ENCODE peak calls at places on chromosomes 7 and 10, in ten cellular contexts. V is Right ventricle myocardium superior; Q is stimulated activated CD4-positive, alpha-beta T cell treated with anti-CD3 and anti-CD28 coated beads, Interleukin-1b, Interleukin-23, amount 100 ng/mL, for 4 hours; H is ureter; L is dorsolateral prefrontal cortex; F is GM06990; A is MV-4-11; K is M059J; X is HTR-8/SVneo; N is GM19239. O is an unnamed sample.

GRCh38 chr10:100993986-100994708 is 5.5 kb upstream of the LZTS2 start:
- DNase-seq in V (no peak), Q (no peak), H (no peak), L (no peak), F (no peak), A (no peak), K (peak), X (no peak), N (no peak), O (peak)

GRCh38 chr10:16867556-16867955 is 50.3 kb upstream of the RSU1 start:
- DNase-seq in V (no peak), Q (no peak), H (no peak), L (no peak), F (no peak), A (no peak), K (peak), X (peak), N (no peak), O (peak)

GRCh38 chr7:130365511-130366441 is 14.5 kb upstream of the CPA1 start:
- DNase-seq in V (no peak), Q (no peak), H (no peak), L (no peak), F (peak), A (no peak), K (peak), X (peak), N (peak), O (peak)

GRCh38 chr7:79622781-79623180 is 169.3 kb upstream of the MAGI2 start:
- DNase-seq in V (no peak), Q (no peak), H (no peak), L (no peak), F (no peak), A (no peak), K (peak), X (no peak), N (no peak), O (peak)

GRCh38 chr10:126738001-126738400 is 67.5 kb upstream of the C10orf90 start:
- DNase-seq in V (no peak), Q (no peak), H (no peak), L (no peak), F (no peak), A (no peak), K (peak), X (no peak), N (no peak), O (no peak)

GRCh38 chr10:124719213-124719851 is 24.8 kb downstream of the FAM53B start:
- DNase-seq in V (peak), Q (peak), H (peak), L (peak), F (peak), A (peak), K (peak), X (no peak), N (no peak), O (peak)

GRCh38 chr10:517872-518475 is 171.5 kb downstream of the DIP2C start:
- DNase-seq in V (no peak), Q (no peak), H (no peak), L (no peak), F (no peak), A (no peak), K (no peak), X (no peak), N (no peak), O (no peak)

GRCh38 chr10:114544045-114544659 is 113.9 kb downstream of the ABLIM1 start:
- DNase-seq in V (no peak), Q (peak), H (peak), L (no peak), F (peak), A (peak), K (peak), X (no peak), N (peak), O (no peak)

GRCh38 chr10:7593068-7593467 is 73.7 kb downstream of the ITIH5 start:
- DNase-seq in V (peak), Q (no peak), H (peak), L (no peak), F (no peak), A (no peak), K (no peak), X (no peak), N (no peak), O (no peak)

GRCh38 chr10:28997736-28998135 is 291.1 kb upstream of the LYZL1 start:
- DNase-seq in V (no peak), Q (no peak), H (no peak), L (no peak), F (no peak), A (no peak), K (no peak), X (no peak), N (no peak), O (no peak)

GRCh38 chr10:114334301-114334700 is 70.0 kb downstream of the AFAP1L2 start:
- DNase-seq in V (no peak), Q (no peak), H (no peak), L (no peak), F (no peak), A (peak), K (peak), X (no peak), N (no peak), O (no peak)

GRCh38 chr10:119734396-119735332 is 8.8 kb downstream of the INPP5F start:
- DNase-seq in V (no peak), Q (no peak), H (no peak), L (no peak), F (no peak), A (no peak), K (peak), X (no peak), N (no peak), O (peak)

GRCh38 chr7:89914673-89915072 is 239.6 kb upstream of the STEAP1 start:
- DNase-seq in V (no peak), Q (no peak), H (no peak), L (no peak), F (no peak), A (no peak), K (no peak), X (no peak), N (no peak), O (no peak)

GRCh38 chr7:28536259-28536658 is 123.9 kb downstream of the CREB5 start:
- DNase-seq in V (no peak), Q (no peak), H (no peak), L (no peak), F (peak), A (no peak), K (peak), X (peak), N (no peak), O (peak)

GRCh38 chr10:77641788-77642397 is 4.3 kb upstream of the KCNMA1 start:
- DNase-seq in V (no peak), Q (peak), H (peak), L (no peak), F (peak), A (peak), K (peak), X (peak), N (peak), O (peak)

GRCh38 chr7:137977173-137977572 is 24.7 kb downstream of the CREB3L2 start:
- DNase-seq in V (no peak), Q (no peak), H (no peak), L (no peak), F (no peak), A (no peak), K (peak), X (no peak), N (no peak), O (peak)

GRCh38 chr7:31051598-31052503 is at the start of gene ADCYAP1R1:
- DNase-seq in V (peak), Q (no peak), H (no peak), L (peak), F (no peak), A (no peak), K (no peak), X (no peak), N (no peak), O (no peak)

GRCh38 chr10:121935702-121936101 is 7.9 kb upstream of the ATE1 start:
- DNase-seq in V (no peak), Q (no peak), H (no peak), L (no peak), F (no peak), A (peak), K (no peak), X (no peak), N (no peak), O (no peak)

GRCh38 chr10:122086416-122087240 is 97.7 kb downstream of the TACC2 start:
- DNase-seq in V (no peak), Q (no peak), H (no peak), L (no peak), F (no peak), A (no peak), K (no peak), X (no peak), N (no peak), O (no peak)

GRCh38 chr7:47573758-47574472 is 8.0 kb downstream of the TNS3 start:
- DNase-seq in V (no peak), Q (no peak), H (no peak), L (no peak), F (no peak), A (peak), K (peak), X (peak), N (no peak), O (peak)

GRCh38 chr7:99624487-99624886 is 7.7 kb downstream of the ZSCAN25 start:
- DNase-seq in V (no peak), Q (peak), H (no peak), L (no peak), F (no peak), A (peak), K (no peak), X (no peak), N (no peak), O (no peak)

GRCh38 chr10:100045592-100045991 is 35.8 kb upstream of the DNMBP start:
- DNase-seq in V (no peak), Q (no peak), H (no peak), L (no peak), F (no peak), A (no peak), K (no peak), X (no peak), N (no peak), O (peak)

GRCh38 chr10:66292456-66292855 is 633.4 kb upstream of the LRRTM3 start:
- DNase-seq in V (no peak), Q (no peak), H (no peak), L (no peak), F (no peak), A (no peak), K (no peak), X (no peak), N (no peak), O (no peak)

GRCh38 chr7:147547252-147547897 is 1043.2 kb upstream of the C7orf33 start:
- DNase-seq in V (no peak), Q (no peak), H (no peak), L (no peak), F (no peak), A (peak), K (no peak), X (no peak), N (no peak), O (peak)

GRCh38 chr7:84113286-84113685 is 81.3 kb downstream of the SEMA3A start:
- DNase-seq in V (no peak), Q (no peak), H (no peak), L (no peak), F (no peak), A (no peak), K (no peak), X (no peak), N (no peak), O (no peak)

GRCh38 chr7:149784251-149784608 is 10.8 kb upstream of the ZNF467 start:
- DNase-seq in V (no peak), Q (no peak), H (no peak), L (no peak), F (no peak), A (no peak), K (no peak), X (no peak), N (no peak), O (no peak)

GRCh38 chr10:125153693-125154490 is 6.5 kb downstream of the CTBP2 start:
- DNase-seq in V (no peak), Q (no peak), H (no peak), L (peak), F (no peak), A (no peak), K (peak), X (no peak), N (no peak), O (peak)

GRCh38 chr10:79444243-79445119 is 943 bp downstream of the ZCCHC24 start:
- DNase-seq in V (peak), Q (peak), H (peak), L (no peak), F (peak), A (peak), K (peak), X (peak), N (peak), O (peak)

GRCh38 chr7:100626530-100627237 is 14.3 kb downstream of the MOSPD3 start:
- DNase-seq in V (peak), Q (peak), H (peak), L (peak), F (peak), A (peak), K (peak), X (peak), N (peak), O (peak)